ENCODE peak calls at places on chromosome 17, in six cellular contexts. One of them, this sample, is unnamed.

GRCh38 chr17:34356194-34356593 is at the start of gene CCL13:
- DNase-seq in GM06990: no peak
- DNase-seq in brain microvascular endothelial cell: no peak
- DNase-seq in HCT116: no peak
- DNase-seq in cardiac fibroblast: no peak
- DNase-seq in A549: no peak
- DNase-seq in this sample: no peak

GRCh38 chr17:72693147-72693878 is 399.2 kb downstream of the SLC39A11 start:
- DNase-seq in GM06990: no peak
- DNase-seq in brain microvascular endothelial cell: no peak
- DNase-seq in HCT116: no peak
- DNase-seq in cardiac fibroblast: no peak
- DNase-seq in A549: no peak
- DNase-seq in this sample: no peak

GRCh38 chr17:59451706-59452105 is 113.7 kb upstream of the DHX40 start:
- DNase-seq in GM06990: no peak
- DNase-seq in brain microvascular endothelial cell: peak
- DNase-seq in HCT116: no peak
- DNase-seq in cardiac fibroblast: peak
- DNase-seq in A549: peak
- DNase-seq in this sample: no peak

GRCh38 chr17:1882836-1883235 is 53.0 kb downstream of the RPA1 start:
- DNase-seq in GM06990: no peak
- DNase-seq in brain microvascular endothelial cell: peak
- DNase-seq in HCT116: no peak
- DNase-seq in cardiac fibroblast: peak
- DNase-seq in A549: peak
- DNase-seq in this sample: peak

GRCh38 chr17:42428141-42428944 is 5.3 kb upstream of the CAVIN1 start:
- DNase-seq in GM06990: no peak
- DNase-seq in brain microvascular endothelial cell: peak
- DNase-seq in HCT116: peak
- DNase-seq in cardiac fibroblast: peak
- DNase-seq in A549: peak
- DNase-seq in this sample: peak

GRCh38 chr17:74303300-74303699 is 22.7 kb upstream of the KIF19 start:
- DNase-seq in GM06990: no peak
- DNase-seq in brain microvascular endothelial cell: no peak
- DNase-seq in HCT116: no peak
- DNase-seq in cardiac fibroblast: no peak
- DNase-seq in A549: no peak
- DNase-seq in this sample: no peak

GRCh38 chr17:40778466-40778865 is 3.9 kb downstream of the KRT27 start:
- DNase-seq in GM06990: no peak
- DNase-seq in brain microvascular endothelial cell: no peak
- DNase-seq in HCT116: no peak
- DNase-seq in cardiac fibroblast: no peak
- DNase-seq in A549: no peak
- DNase-seq in this sample: no peak

GRCh38 chr17:66540131-66540781 is 237.8 kb downstream of the PRKCA start:
- DNase-seq in GM06990: no peak
- DNase-seq in brain microvascular endothelial cell: peak
- DNase-seq in HCT116: no peak
- DNase-seq in cardiac fibroblast: peak
- DNase-seq in A549: no peak
- DNase-seq in this sample: no peak

GRCh38 chr17:72407336-72408121 is 286.7 kb downstream of the SOX9 start:
- DNase-seq in GM06990: peak
- DNase-seq in brain microvascular endothelial cell: peak
- DNase-seq in HCT116: peak
- DNase-seq in cardiac fibroblast: peak
- DNase-seq in A549: peak
- DNase-seq in this sample: peak

GRCh38 chr17:72719582-72720493 is 372.6 kb downstream of the SLC39A11 start:
- DNase-seq in GM06990: peak
- DNase-seq in brain microvascular endothelial cell: peak
- DNase-seq in HCT116: no peak
- DNase-seq in cardiac fibroblast: no peak
- DNase-seq in A549: no peak
- DNase-seq in this sample: no peak

GRCh38 chr17:41061969-41062368 is 2.1 kb upstream of the KRTAP2-3 start:
- DNase-seq in GM06990: no peak
- DNase-seq in brain microvascular endothelial cell: peak
- DNase-seq in HCT116: no peak
- DNase-seq in cardiac fibroblast: peak
- DNase-seq in A549: peak
- DNase-seq in this sample: no peak

GRCh38 chr17:69975808-69976207 is 99.2 kb upstream of the KCNJ16 start:
- DNase-seq in GM06990: no peak
- DNase-seq in brain microvascular endothelial cell: no peak
- DNase-seq in HCT116: no peak
- DNase-seq in cardiac fibroblast: no peak
- DNase-seq in A549: no peak
- DNase-seq in this sample: no peak

DNA sequence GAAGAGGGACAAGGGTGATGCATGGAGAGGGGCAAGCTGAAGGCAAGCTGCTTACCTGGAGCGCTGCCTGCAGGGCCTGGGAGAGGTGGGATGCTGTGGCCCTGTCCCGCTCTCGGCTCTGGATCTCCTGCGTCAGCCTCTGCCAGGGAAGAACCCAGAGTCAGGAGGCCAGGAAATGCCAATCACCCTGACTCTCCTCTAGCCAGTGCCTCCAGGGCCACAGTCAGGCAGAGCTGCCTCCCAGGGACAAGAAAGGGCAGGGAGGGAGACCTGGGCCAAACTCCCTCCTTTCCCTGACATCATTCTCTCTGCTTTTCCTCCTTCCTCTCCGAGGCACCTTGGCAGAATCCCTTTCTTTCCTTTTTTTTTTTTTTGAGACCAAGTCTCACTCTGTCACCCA is 11.3 kb downstream of the CDK3 start:
- DNase-seq in GM06990: no peak
- DNase-seq in brain microvascular endothelial cell: no peak
- DNase-seq in HCT116: no peak
- DNase-seq in cardiac fibroblast: no peak
- DNase-seq in A549: no peak
- DNase-seq in this sample: no peak
- H3K4me3 ChIP-seq in GM06990: no peak
- H3K4me3 ChIP-seq in brain microvascular endothelial cell: no peak
- H3K4me3 ChIP-seq in HCT116: no peak
- H3K4me3 ChIP-seq in cardiac fibroblast: no peak
- H3K4me3 ChIP-seq in A549: no peak
- H3K4me3 ChIP-seq in this sample: no peak

GRCh38 chr17:38870259-38871165 is 654 bp downstream of the LASP1 start:
- DNase-seq in GM06990: peak
- DNase-seq in brain microvascular endothelial cell: no peak
- DNase-seq in HCT116: no peak
- DNase-seq in cardiac fibroblast: peak
- DNase-seq in A549: peak
- DNase-seq in this sample: peak
- TF ChIP-seq CTCF in GM06990: no peak
- TF ChIP-seq CTCF in brain microvascular endothelial cell: no peak
- TF ChIP-seq CTCF in HCT116: no peak
- TF ChIP-seq CTCF in cardiac fibroblast: no peak
- TF ChIP-seq CTCF in A549: no peak
- TF ChIP-seq CTCF in this sample: no peak

GRCh38 chr17:48563867-48564199 is 14.3 kb downstream of the HOXB4 start:
- DNase-seq in GM06990: no peak
- DNase-seq in brain microvascular endothelial cell: no peak
- DNase-seq in HCT116: no peak
- DNase-seq in cardiac fibroblast: no peak
- DNase-seq in A549: no peak
- DNase-seq in this sample: no peak

GRCh38 chr17:48564200-48565023 is 13.7 kb downstream of the HOXB4 start:
- DNase-seq in GM06990: no peak
- DNase-seq in brain microvascular endothelial cell: no peak
- DNase-seq in HCT116: no peak
- DNase-seq in cardiac fibroblast: no peak
- DNase-seq in A549: no peak
- DNase-seq in this sample: no peak

GRCh38 chr17:48562934-48563333 is 15.2 kb downstream of the HOXB4 start:
- DNase-seq in GM06990: no peak
- DNase-seq in brain microvascular endothelial cell: no peak
- DNase-seq in HCT116: no peak
- DNase-seq in cardiac fibroblast: no peak
- DNase-seq in A549: no peak
- DNase-seq in this sample: no peak

GRCh38 chr17:48561894-48562810 is 16.0 kb downstream of the HOXB4 start:
- DNase-seq in GM06990: no peak
- DNase-seq in brain microvascular endothelial cell: no peak
- DNase-seq in HCT116: no peak
- DNase-seq in cardiac fibroblast: no peak
- DNase-seq in A549: no peak
- DNase-seq in this sample: no peak

DNA sequence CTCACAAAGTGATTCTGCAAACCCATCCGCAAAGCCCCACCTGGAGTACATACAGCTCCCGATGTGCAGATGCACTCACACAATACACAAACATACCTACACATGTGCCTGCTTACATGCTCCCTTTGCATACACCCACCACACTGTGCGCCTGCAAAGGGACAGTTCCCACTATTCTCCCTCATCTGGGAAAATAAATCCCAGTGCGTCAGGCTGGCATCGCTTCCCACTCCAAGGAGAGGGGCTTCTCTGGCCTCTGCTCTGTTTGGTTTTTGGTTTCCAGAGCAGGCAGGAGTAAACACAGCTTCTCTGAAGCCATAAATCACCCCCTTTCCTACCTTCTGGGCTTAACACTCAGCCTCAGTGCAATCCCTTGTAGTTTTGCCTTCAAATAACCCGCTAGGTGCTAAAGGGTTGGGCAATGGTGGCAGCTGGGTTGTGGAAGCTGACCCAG is 14.7 kb downstream of the HOXB4 start:
- DNase-seq in GM06990: no peak
- DNase-seq in brain microvascular endothelial cell: no peak
- DNase-seq in HCT116: no peak
- DNase-seq in cardiac fibroblast: no peak
- DNase-seq in A549: no peak
- DNase-seq in this sample: no peak
- H3K4me3 ChIP-seq in GM06990: no peak
- H3K4me3 ChIP-seq in brain microvascular endothelial cell: peak
- H3K4me3 ChIP-seq in HCT116: no peak
- H3K4me3 ChIP-seq in cardiac fibroblast: peak
- H3K4me3 ChIP-seq in A549: no peak
- H3K4me3 ChIP-seq in this sample: no peak

DNA sequence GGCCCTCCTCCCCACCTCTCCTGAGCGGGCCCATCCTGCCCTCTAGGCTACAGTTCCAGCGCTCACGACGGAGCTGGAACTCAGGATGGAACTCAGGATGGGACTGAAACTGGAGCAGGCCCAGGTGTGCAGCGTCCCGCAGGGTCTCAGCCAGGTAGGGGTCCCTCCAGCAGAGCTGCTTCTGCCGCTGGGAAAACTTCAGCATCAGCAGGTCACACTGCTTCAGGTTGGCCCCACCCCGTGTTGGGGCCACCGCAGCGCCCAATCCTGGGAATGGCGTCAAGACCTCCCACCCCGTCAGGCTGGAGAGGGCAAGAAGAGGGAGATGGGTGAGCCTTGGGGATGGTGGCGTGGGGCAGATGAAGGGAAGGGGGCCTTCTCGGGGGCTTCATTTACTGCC is 62.6 kb upstream of the TMEM97 start:
- DNase-seq in GM06990: no peak
- DNase-seq in brain microvascular endothelial cell: no peak
- DNase-seq in HCT116: no peak
- DNase-seq in cardiac fibroblast: no peak
- DNase-seq in A549: no peak
- DNase-seq in this sample: no peak
- TF ChIP-seq CTCF in GM06990: no peak
- TF ChIP-seq CTCF in brain microvascular endothelial cell: no peak
- TF ChIP-seq CTCF in HCT116: no peak
- TF ChIP-seq CTCF in cardiac fibroblast: no peak
- TF ChIP-seq CTCF in A549: no peak
- TF ChIP-seq CTCF in this sample: no peak